ENCODE peak calls at places on chromosomes 3 and 15, in four cellular contexts. U is body of pancreas; A is central memory CD4-positive, alpha-beta T cell; L is heart right ventricle. W is an unnamed sample.

GRCh38 chr3:67737158-67737557 is 82.7 kb upstream of the SUCLG2 start:
- DNase-seq in U (no peak), A (no peak), L (no peak), W (no peak)

GRCh38 chr15:36808401-36809160 is 229.2 kb downstream of the CDIN1 start:
- DNase-seq in U (no peak), A (no peak), L (no peak), W (no peak)

GRCh38 chr3:139524841-139525538 is 14.6 kb downstream of the RBP1 start:
- DNase-seq in U (peak; percentile 2), A (no peak), L (no peak), W (no peak)

GRCh38 chr15:75229191-75230015 is 27.7 kb downstream of the C15orf39 start:
- DNase-seq in U (peak; percentile 1), A (no peak), L (no peak), W (no peak)

GRCh38 chr15:82072926-82073537 is 27.2 kb upstream of the MEX3B start:
- DNase-seq in U (no peak), A (no peak), L (no peak), W (no peak)

GRCh38 chr15:56208185-56208584 is 35.5 kb downstream of the RFX7 start:
- DNase-seq in U (no peak), A (no peak), L (no peak), W (no peak)

GRCh38 chr3:160981217-160981938 is 123.8 kb downstream of the B3GALNT1 start:
- DNase-seq in U (no peak), A (no peak), L (peak; percentile 5), W (peak; percentile 48)

GRCh38 chr3:16334909-16335308 is 69.9 kb downstream of the OXNAD1 start:
- DNase-seq in U (no peak), A (no peak), L (no peak), W (no peak)

GRCh38 chr3:72444642-72445223 is 403.5 kb downstream of the SHQ1 start:
- DNase-seq in U (no peak), A (peak; percentile 34), L (no peak), W (no peak)